ENCODE peak calls at places on chromosomes 12 and 14, in six cellular contexts. V is GM12878, R is H1, N is HepG2, J is K562, A is SK-N-SH. F is an unnamed sample.

GRCh38 chr14:31457665-31458659 is 656 bp upstream of the DTD2 start:
- DNase-seq in V (no peak), R (no peak), N (peak), J (no peak), A (no peak), F (no peak)

GRCh38 chr12:116066381-116067230 is 210.9 kb downstream of the MED13L start:
- DNase-seq in V (no peak), R (no peak), N (peak), J (peak), A (peak), F (peak)

GRCh38 chr12:119936705-119937323 is 52.2 kb upstream of the BICDL1 start:
- DNase-seq in V (no peak), R (no peak), N (no peak), J (no peak), A (no peak), F (no peak)

GRCh38 chr12:67807808-67808207 is 159.3 kb downstream of the DYRK2 start:
- DNase-seq in V (no peak), R (no peak), N (no peak), J (no peak), A (no peak), F (no peak)

GRCh38 chr14:33369041-33369440 is 430.4 kb downstream of the NPAS3 start:
- DNase-seq in V (no peak), R (no peak), N (no peak), J (no peak), A (no peak), F (no peak)

GRCh38 chr14:74615735-74616134 is 3.7 kb upstream of the LTBP2 start:
- DNase-seq in V (no peak), R (no peak), N (no peak), J (no peak), A (no peak), F (no peak)

GRCh38 chr14:79630561-79630960 is 580.7 kb downstream of the DIO2 start:
- DNase-seq in V (no peak), R (no peak), N (no peak), J (no peak), A (no peak), F (no peak)

GRCh38 chr12:32666510-32666909 is 12.6 kb upstream of the DNM1L start:
- DNase-seq in V (no peak), R (no peak), N (no peak), J (no peak), A (no peak), F (no peak)

GRCh38 chr12:57208946-57209282 is 7.7 kb upstream of the NXPH4 start:
- DNase-seq in V (no peak), R (no peak), N (no peak), J (no peak), A (no peak), F (no peak)

GRCh38 chr14:68392393-68393085 is 400.3 kb downstream of the ZFP36L1 start:
- DNase-seq in V (no peak), R (no peak), N (peak), J (no peak), A (no peak), F (no peak)

GRCh38 chr12:27460471-27460978 is 14.0 kb downstream of the SMCO2 start:
- DNase-seq in V (peak), R (no peak), N (no peak), J (no peak), A (no peak), F (no peak)

GRCh38 chr12:91889059-91889458 is 256.6 kb downstream of the BTG1 start:
- DNase-seq in V (no peak), R (no peak), N (no peak), J (no peak), A (no peak), F (no peak)

GRCh38 chr12:102543494-102543893 is 63.1 kb upstream of the IGF1 start:
- DNase-seq in V (no peak), R (no peak), N (no peak), J (no peak), A (no peak), F (no peak)

GRCh38 chr12:102540856-102541385 is 60.6 kb upstream of the IGF1 start:
- DNase-seq in V (no peak), R (no peak), N (no peak), J (no peak), A (no peak), F (no peak)

GRCh38 chr12:102539651-102540553 is 59.5 kb upstream of the IGF1 start:
- DNase-seq in V (no peak), R (no peak), N (peak), J (no peak), A (no peak), F (no peak)

GRCh38 chr12:102543931-102544485 is 63.6 kb upstream of the IGF1 start:
- DNase-seq in V (no peak), R (no peak), N (no peak), J (no peak), A (no peak), F (no peak)

GRCh38 chr12:102542816-102543448 is 62.6 kb upstream of the IGF1 start:
- DNase-seq in V (no peak), R (no peak), N (no peak), J (no peak), A (no peak), F (no peak)
- TF ChIP-seq SIN3A in V (no peak), R (no peak), N (no peak), J (no peak), A (no peak), F (no peak)

GRCh38 chr12:132797820-132798570 is 30.7 kb downstream of the GOLGA3 start:
- DNase-seq in V (no peak), R (no peak), N (no peak), J (no peak), A (no peak), F (no peak)
- TF ChIP-seq RAD21 in V (no peak), R (no peak), N (no peak), J (no peak), A (no peak), F (no peak)

GRCh38 chr12:104823985-104824441 is 134.1 kb downstream of the SLC41A2 start:
- DNase-seq in V (no peak), R (no peak), N (no peak), J (peak), A (no peak), F (peak)
- TF ChIP-seq JUND in V (no peak), R (no peak), N (no peak), J (no peak), A (no peak), F (no peak)

GRCh38 chr14:86936556-86936955 is 1056.4 kb downstream of the GALC start:
- DNase-seq in V (no peak), R (no peak), N (no peak), J (no peak), A (no peak), F (no peak)
- TF ChIP-seq SIN3A in V (no peak), R (no peak), N (no peak), J (no peak), A (no peak), F (no peak)

F was measured in HCT116.